ENCODE peak calls at places on chromosomes 4 and X, in seven cellular contexts. K, I, Y, L, J, G and A are unnamed samples.

GRCh38 chrX:72299891-72300630 is 5.7 kb downstream of the CITED1 start:
- DNase-seq in K (no peak), I (no peak), Y (no peak), L (no peak), G (no peak), J (no peak), A (no peak)

GRCh38 chrX:38426785-38427184 is 74.4 kb downstream of the OTC start:
- DNase-seq in Y (no peak), J (no peak), G (no peak), L (peak; percentile 3), K (no peak), I (no peak), A (no peak)

GRCh38 chr4:77699731-77700210 is 94.2 kb downstream of the CXCL13 start:
- DNase-seq in Y (no peak), G (no peak), L (peak; percentile 47), I (no peak), J (peak; percentile 70), K (peak; percentile 93), A (no peak)

GRCh38 chrX:130086414-130087207 is 23.7 kb downstream of the ELF4 start:
- DNase-seq in K (no peak), G (no peak), J (no peak), L (no peak), I (no peak), Y (no peak), A (peak; percentile 68)

GRCh38 chr4:40403079-40403478 is 67.9 kb downstream of the CHRNA9 start:
- DNase-seq in K (no peak), J (peak; percentile 9), L (no peak), G (no peak), Y (no peak), I (no peak), A (no peak)

GRCh38 chr4:138202686-138203085 is 39.5 kb downstream of the SLC7A11 start:
- DNase-seq in Y (no peak), L (peak; percentile 49), G (no peak), J (no peak), I (no peak), K (no peak), A (no peak)

GRCh38 chr4:40840255-40840984 is 90.7 kb downstream of the NSUN7 start:
- DNase-seq in I (no peak), J (no peak), L (no peak), G (no peak), K (no peak), Y (no peak), A (no peak)

GRCh38 chrX:15151267-15152196 is 118.4 kb downstream of the ASB9 start:
- DNase-seq in Y (no peak), I (no peak), J (no peak), L (no peak), K (no peak), G (no peak), A (no peak)

GRCh38 chr4:94933799-94934198 is 176.0 kb downstream of the BMPR1B start:
- DNase-seq in L (peak; percentile 60), K (peak; percentile 6), G (no peak), I (no peak), J (no peak), Y (no peak), A (no peak)

GRCh38 chrX:120736989-120737388 is 107.1 kb upstream of the C1GALT1C1 start:
- DNase-seq in G (no peak), L (peak; percentile 15), J (no peak), Y (no peak), K (peak; percentile 37), I (no peak), A (no peak)

GRCh38 chr4:88283661-88284377 is 542 bp downstream of the PPM1K start:
- DNase-seq in G (peak; percentile 72), L (peak; percentile 33), Y (peak; percentile 73), J (peak; percentile 81), I (peak; percentile 28), K (peak; percentile 50), A (peak; percentile 76)

GRCh38 chrX:153396320-153397195 is 4.6 kb downstream of the PNMA6E start:
- DNase-seq in I (no peak), Y (no peak), L (no peak), K (no peak), J (no peak), G (no peak), A (no peak)

DNA sequence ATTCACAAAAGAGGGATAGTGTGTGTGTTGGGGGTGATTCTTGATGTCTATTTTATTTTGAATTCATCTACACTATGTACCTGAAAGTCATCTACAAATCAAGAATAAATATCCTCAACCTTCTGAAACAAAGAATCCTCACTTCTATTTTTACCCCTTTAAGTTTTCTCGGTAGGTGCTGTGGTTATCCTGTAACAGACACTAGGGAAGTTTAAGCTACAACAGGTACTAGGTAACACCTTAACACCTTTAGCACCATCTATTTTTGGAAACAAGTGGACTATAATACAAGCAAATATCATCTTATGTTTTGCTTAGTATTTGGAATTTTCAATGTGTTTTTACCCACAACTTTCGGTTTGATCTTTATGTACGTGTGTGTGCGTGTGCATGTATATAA is 12.0 kb upstream of the BDH2 start:
- DNase-seq in K (no peak), L (no peak), G (no peak), I (no peak), Y (no peak), J (no peak), A (no peak)
- H3K4me3 ChIP-seq in K (no peak overlapping the region), L (no peak overlapping the region), G (no peak overlapping the region), I (no peak overlapping the region), Y (no peak overlapping the region), J (no peak overlapping the region), A (no peak overlapping the region)

GRCh38 chr4:386708-387105 is 49.1 kb downstream of the ZNF141 start:
- DNase-seq in K (no peak), G (no peak), J (no peak), I (no peak), Y (no peak), L (no peak), A (no peak)
- H3K9me3 ChIP-seq in K (peaks cover 59% of the 10 kb centered on the region), G (peaks cover 13% of the 10 kb centered on the region), J (no peaks in the 10 kb centered on the region), I (peaks cover 15% of the 10 kb centered on the region), Y (peaks cover 8% of the 10 kb centered on the region), L (peaks cover 10% of the 10 kb centered on the region), A (peaks cover 98% of the 10 kb centered on the region)

GRCh38 chrX:128816919-128817318 is 706.4 kb downstream of the SMARCA1 start:
- DNase-seq in K (no peak), Y (no peak), I (no peak), L (no peak), J (peak; percentile 67), G (no peak), A (no peak)
- TF ChIP-seq CTCF in K (peak; percentile 2), Y (no peak), I (peak; percentile 19), L (peak; percentile 26), J (peak; percentile 61), G (no peak), A (peak; percentile 17)

DNA sequence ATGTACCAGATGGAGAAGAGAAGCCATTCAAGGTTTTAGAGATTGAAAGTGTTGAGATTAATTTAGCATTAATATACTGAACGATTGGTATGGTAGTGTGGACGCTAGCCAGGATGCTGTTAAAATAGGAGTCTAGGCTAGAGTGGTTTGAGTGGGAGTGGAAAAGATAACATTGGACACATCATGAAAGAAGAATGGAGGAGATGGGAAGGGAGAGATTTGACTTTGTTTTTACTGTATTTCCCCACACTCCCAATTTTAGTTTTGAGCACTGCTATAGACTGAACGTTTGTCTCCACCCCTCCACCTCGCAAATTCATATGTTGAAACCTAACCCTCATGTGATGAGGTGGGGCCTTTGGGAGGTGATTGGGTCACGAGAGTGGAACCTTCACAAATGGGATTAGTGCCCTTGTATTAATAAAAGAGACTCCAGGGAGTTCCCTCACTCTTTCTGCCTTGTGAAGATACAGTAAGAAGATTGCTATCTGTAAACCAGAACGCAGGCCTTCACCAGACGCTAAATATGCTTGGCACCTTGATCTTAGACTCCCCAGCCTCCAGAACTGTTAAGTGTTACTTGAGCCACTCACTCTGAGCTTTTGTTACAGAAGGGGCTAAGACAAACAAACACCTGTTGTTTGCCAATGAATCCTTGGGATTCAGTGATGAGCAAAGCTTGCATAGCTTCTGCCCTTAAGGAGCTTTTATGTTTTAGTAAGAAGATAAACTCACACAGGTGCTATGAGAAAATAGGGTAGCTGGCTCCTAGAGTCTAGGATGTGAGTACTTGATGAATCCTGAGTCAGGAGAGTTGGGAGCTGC is 25.8 kb downstream of the USP9X start:
- DNase-seq in Y (no peak), J (peak; percentile 31), I (no peak), G (no peak), K (peak; percentile 43), L (no peak), A (no peak)
- H3K4me3 ChIP-seq in Y (no peak overlapping the region), J (peak overlapping the region; percentile 6), I (no peak overlapping the region), G (no peak overlapping the region), K (no peak overlapping the region), L (no peak overlapping the region), A (no peak overlapping the region)

DNA sequence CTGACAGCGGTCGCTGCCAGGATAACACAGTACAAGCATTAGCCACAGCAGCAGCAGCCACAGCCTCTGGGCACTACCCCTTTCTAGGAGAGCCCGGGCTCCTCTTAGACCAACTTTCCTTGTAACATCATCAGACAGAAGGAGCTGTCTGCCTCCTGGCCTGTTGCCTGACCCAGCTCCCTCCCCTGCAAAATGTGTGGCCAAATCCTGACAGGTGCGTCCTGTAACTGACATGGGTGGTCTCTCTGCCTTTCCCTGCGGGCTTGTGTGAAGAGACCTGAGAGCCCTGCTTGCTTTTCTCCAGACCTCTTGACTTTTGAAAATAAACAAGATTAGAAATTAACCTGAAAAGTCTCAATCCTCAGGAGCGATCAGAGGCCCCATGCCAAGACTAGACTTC is 824.9 kb downstream of the RAPGEF2 start:
- DNase-seq in L (no peak), Y (no peak), K (no peak), I (no peak), G (no peak), J (no peak), A (no peak)
- H3K9me3 ChIP-seq in L (peaks cover 6% of the 10 kb centered on the region), Y (no peaks in the 10 kb centered on the region), K (peaks cover 11% of the 10 kb centered on the region), I (no peaks in the 10 kb centered on the region), G (no peaks in the 10 kb centered on the region), J (no peaks in the 10 kb centered on the region), A (peaks cover 8% of the 10 kb centered on the region)